ENCODE peak calls at places on chromosomes 6 and 20, in five cellular contexts. T, R, I, C and Q are unnamed samples.

GRCh38 chr6:142702501-142703460 is 242.2 kb downstream of the HIVEP2 start:
- DNase-seq in T (no peak), R (no peak), I (no peak), C (no peak), Q (no peak)

GRCh38 chr6:170271771-170272314 is 19.0 kb downstream of the DLL1 start:
- DNase-seq in T (peak), R (no peak), I (no peak), C (no peak), Q (no peak)

GRCh38 chr6:9205645-9206044 is 770.3 kb upstream of the SLC35B3 start:
- DNase-seq in T (no peak), R (no peak), I (no peak), C (no peak), Q (no peak)

GRCh38 chr20:45104786-45105185 is 3.9 kb upstream of the KCNS1 start:
- DNase-seq in T (no peak), R (no peak), I (no peak), C (no peak), Q (peak)

GRCh38 chr6:21808045-21808470 is 214.5 kb downstream of the SOX4 start:
- DNase-seq in T (no peak), R (no peak), I (no peak), C (peak), Q (peak)

GRCh38 chr6:82129814-82130213 is 117.7 kb downstream of the IBTK start:
- DNase-seq in T (no peak), R (no peak), I (no peak), C (no peak), Q (peak)

GRCh38 chr6:129539032-129539431 is 170.9 kb downstream of the ARHGAP18 start:
- DNase-seq in T (no peak), R (no peak), I (no peak), C (no peak), Q (no peak)

GRCh38 chr6:90610671-90611542 is 24.0 kb upstream of the MAP3K7 start:
- DNase-seq in T (peak), R (no peak), I (no peak), C (peak), Q (no peak)

GRCh38 chr6:37501632-37502466 is 2.2 kb upstream of the CCDC167 start:
- DNase-seq in T (no peak), R (no peak), I (no peak), C (no peak), Q (no peak)

GRCh38 chr6:14016432-14016831 is 91.7 kb downstream of the RNF182 start:
- DNase-seq in T (no peak), R (no peak), I (no peak), C (no peak), Q (no peak)

GRCh38 chr20:23269954-23270353 is 80.6 kb upstream of the NXT1 start:
- DNase-seq in T (no peak), R (no peak), I (no peak), C (no peak), Q (no peak)

GRCh38 chr6:108559884-108560462 is 744 bp upstream of the FOXO3 start:
- DNase-seq in T (no peak), R (peak), I (peak), C (peak), Q (no peak)

GRCh38 chr6:62150048-62150663 is 135.9 kb downstream of the KHDRBS2 start:
- DNase-seq in T (no peak), R (peak), I (no peak), C (peak), Q (no peak)

GRCh38 chr6:116314218-116314617 is 34.5 kb upstream of the TSPYL1 start:
- DNase-seq in T (no peak), R (no peak), I (no peak), C (no peak), Q (no peak)

GRCh38 chr6:30782425-30783014 is 38.2 kb upstream of the IER3 start:
- DNase-seq in T (no peak), R (peak), I (no peak), C (peak), Q (no peak)

GRCh38 chr6:31574106-31575061 is 981 bp upstream of the TNF start:
- DNase-seq in T (no peak), R (no peak), I (no peak), C (no peak), Q (no peak)

GRCh38 chr6:69866351-69867074 is at the start of gene COL19A1:
- DNase-seq in T (no peak), R (no peak), I (no peak), C (no peak), Q (no peak)

GRCh38 chr6:107555449-107555848 is 65.5 kb downstream of the SOBP start:
- DNase-seq in T (no peak), R (no peak), I (no peak), C (no peak), Q (no peak)

GRCh38 chr6:133715270-133715669 is 173.6 kb upstream of the TCF21 start:
- DNase-seq in T (no peak), R (no peak), I (no peak), C (no peak), Q (no peak)